ENCODE peak calls at places on chromosomes 11 and 22, in six cellular contexts. C is transverse colon, Q is endothelial cell of umbilical vein, V is uterus, I is HCT116, X is adrenal gland. B is an unnamed sample.

GRCh38 chr22:22023581-22024137 is 41.1 kb upstream of the TOP3B start:
- DNase-seq in C (no peak), Q (no peak), V (no peak), I (no peak), X (no peak), B (no peak)

GRCh38 chr11:128579790-128580504 is 7.4 kb downstream of the ETS1 start:
- DNase-seq in C (no peak), Q (no peak), V (no peak), I (no peak), X (no peak), B (no peak)

GRCh38 chr11:32430586-32431357 is 4.6 kb downstream of the WT1 start:
- DNase-seq in C (no peak), Q (no peak), V (peak; percentile 54), I (no peak), X (no peak), B (peak; percentile 34)

GRCh38 chr11:134052988-134053945 is 15.6 kb upstream of the JAM3 start:
- DNase-seq in C (no peak), Q (no peak), V (no peak), I (no peak), X (peak; percentile 42), B (no peak)

GRCh38 chr11:44600739-44601416 is 35.4 kb downstream of the CD82 start:
- DNase-seq in C (no peak), Q (no peak), V (no peak), I (no peak), X (no peak), B (no peak)

GRCh38 chr11:90250970-90251369 is 28.1 kb upstream of the CHORDC1 start:
- DNase-seq in C (no peak), Q (peak; percentile 65), V (no peak), I (no peak), X (no peak), B (no peak)

GRCh38 chr11:125091247-125091876 is 20.1 kb downstream of the TMEM218 start:
- DNase-seq in C (no peak), Q (peak; percentile 81), V (no peak), I (no peak), X (peak; percentile 69), B (peak; percentile 43)

GRCh38 chr11:116579857-116580727 is 192.7 kb downstream of the BUD13 start:
- DNase-seq in C (no peak), Q (no peak), V (no peak), I (no peak), X (no peak), B (no peak)

GRCh38 chr11:124745835-124746620 is 6.0 kb downstream of the VSIG2 start:
- DNase-seq in C (peak; percentile 68), Q (no peak), V (no peak), I (no peak), X (no peak), B (no peak)

GRCh38 chr11:45768486-45768885 is 36.5 kb upstream of the SLC35C1 start:
- DNase-seq in C (no peak), Q (no peak), V (no peak), I (no peak), X (peak; percentile 13), B (no peak)

GRCh38 chr22:49197986-49198704 is 629.5 kb downstream of the BRD1 start:
- DNase-seq in C (no peak), Q (no peak), V (peak; percentile 3), I (no peak), X (peak; percentile 4), B (no peak)

GRCh38 chr11:32433249-32434115 is 1.9 kb downstream of the WT1 start:
- DNase-seq in C (no peak), Q (no peak), V (no peak), I (no peak), X (no peak), B (peak; percentile 18)

GRCh38 chr22:38923463-38924196 is 33.8 kb upstream of the APOBEC3A start:
- DNase-seq in C (peak; percentile 77), Q (peak; percentile 76), V (peak; percentile 81), I (peak; percentile 91), X (peak; percentile 96), B (no peak)

GRCh38 chr22:37905534-37906363 is at the start of gene MICALL1:
- DNase-seq in C (peak; percentile 85), Q (peak; percentile 69), V (peak; percentile 73), I (no peak), X (peak; percentile 70), B (peak; percentile 85)

GRCh38 chr11:77300695-77301094 is 791 bp downstream of the GDPD4 start:
- DNase-seq in C (no peak), Q (no peak), V (no peak), I (no peak), X (no peak), B (no peak)

GRCh38 chr22:24400037-24400725 is 27.2 kb upstream of the ADORA2A start:
- DNase-seq in C (no peak), Q (no peak), V (no peak), I (no peak), X (no peak), B (no peak)

GRCh38 chr11:15318814-15319213 is 204.1 kb downstream of the INSC start:
- DNase-seq in C (no peak), Q (no peak), V (no peak), I (no peak), X (no peak), B (no peak)

GRCh38 chr11:64048042-64048854 is 12.5 kb downstream of the FLRT1 start:
- DNase-seq in C (no peak), Q (no peak), V (no peak), I (no peak), X (no peak), B (no peak)

GRCh38 chr11:124886476-124886875 is 11.2 kb downstream of the ROBO4 start:
- DNase-seq in C (no peak), Q (no peak), V (no peak), I (no peak), X (peak; percentile 43), B (no peak)

GRCh38 chr11:31640611-31641010 is 131.0 kb downstream of the ELP4 start:
- DNase-seq in C (no peak), Q (no peak), V (no peak), I (no peak), X (no peak), B (no peak)

GRCh38 chr11:68200639-68201038 is 12.5 kb downstream of the KMT5B start:
- DNase-seq in C (no peak), Q (no peak), V (no peak), I (no peak), X (no peak), B (no peak)

GRCh38 chr11:73784080-73784634 is 3.5 kb upstream of the MRPL48 start:
- DNase-seq in C (no peak), Q (no peak), V (no peak), I (peak; percentile 66), X (no peak), B (peak; percentile 86)

GRCh38 chr11:73783483-73784020 is 4.1 kb upstream of the MRPL48 start:
- DNase-seq in C (no peak), Q (no peak), V (no peak), I (no peak), X (no peak), B (no peak)

GRCh38 chr11:73781303-73781702 is 6.4 kb upstream of the MRPL48 start:
- DNase-seq in C (no peak), Q (no peak), V (no peak), I (no peak), X (no peak), B (no peak)

GRCh38 chr11:73784734-73785133 is 2.9 kb upstream of the MRPL48 start:
- DNase-seq in C (no peak), Q (no peak), V (no peak), I (no peak), X (no peak), B (no peak)

GRCh38 chr11:73779084-73779902 is 8.4 kb upstream of the MRPL48 start:
- DNase-seq in C (peak; percentile 98), Q (peak; percentile 99), V (peak; percentile 98), I (peak; percentile 97), X (peak; percentile 99), B (peak; percentile 98)
- TF ChIP-seq POLR2A in C (peak; percentile 65), Q (peak; percentile 94), V (peak; percentile 65), I (peak; percentile 56), X (peak; percentile 26), B (peak; percentile 78)

GRCh38 chr11:69293819-69294505 is at the start of gene MYEOV:
- DNase-seq in C (peak; percentile 81), Q (peak; percentile 47), V (no peak), I (peak; percentile 88), X (peak; percentile 67), B (peak; percentile 62)
- TF ChIP-seq POLR2A in C (no peak), Q (no peak), V (no peak), I (no peak), X (no peak), B (no peak)

DNA sequence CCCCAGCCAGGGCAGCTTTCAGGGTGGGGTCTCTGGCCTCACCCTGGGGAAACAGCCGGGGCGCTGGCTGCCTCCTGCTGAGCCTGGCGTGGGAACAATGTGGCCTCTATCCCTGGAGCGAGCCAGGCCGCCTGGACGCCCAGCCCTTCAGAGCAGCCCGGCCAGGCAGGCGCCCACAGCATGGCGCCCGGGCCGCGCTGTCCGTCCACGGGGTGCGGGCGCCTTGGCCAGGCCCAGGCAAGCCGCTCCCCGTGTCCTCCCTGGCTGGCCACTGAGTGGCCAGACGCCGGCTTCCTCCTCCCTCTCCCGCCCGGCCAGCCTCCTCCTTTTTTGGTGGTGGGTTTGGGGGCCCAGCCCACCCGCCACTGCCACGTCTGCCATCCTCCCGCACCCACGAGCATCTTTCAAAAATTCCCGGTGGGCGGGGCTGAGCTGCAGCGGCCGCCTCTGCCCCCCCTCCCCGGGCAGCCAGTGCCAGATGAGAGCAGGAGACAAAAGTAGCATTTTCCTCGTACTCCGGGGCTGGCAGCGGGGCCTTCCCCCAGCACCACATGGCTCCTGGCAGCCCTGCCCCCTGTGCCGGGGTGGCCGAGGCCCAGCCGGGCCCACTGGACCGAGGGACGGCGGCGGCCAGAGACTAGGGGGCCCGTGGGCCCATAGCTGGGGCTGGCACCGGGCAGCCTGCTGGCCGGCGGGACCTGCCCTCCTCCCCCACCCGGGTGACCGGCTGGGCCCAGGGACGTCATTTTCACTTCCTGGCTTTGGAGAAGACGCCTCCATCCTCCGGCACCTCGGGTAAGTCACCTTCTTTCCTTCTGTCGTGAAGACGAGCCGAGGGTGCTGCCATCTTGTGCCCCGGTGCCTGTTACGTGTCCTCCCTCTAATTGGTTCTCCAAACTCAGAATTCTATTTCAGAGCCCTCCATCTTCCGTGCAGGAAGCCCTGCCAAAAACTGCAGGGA is 70.2 kb upstream of the PPARA start:
- DNase-seq in C (peak; percentile 60), Q (no peak), V (peak; percentile 89), I (no peak), X (peak; percentile 84), B (no peak)
- TF ChIP-seq POLR2A in C (no peak), Q (peak; percentile 13), V (peak; percentile 71), I (no peak), X (peak; percentile 46), B (no peak)

GRCh38 chr22:19178065-19178658 is 374 bp downstream of the SLC25A1 start:
- DNase-seq in C (peak; percentile 72), Q (peak; percentile 46), V (peak; percentile 46), I (no peak), X (peak; percentile 67), B (peak; percentile 77)

GRCh38 chr22:19178659-19179471 is at the start of gene SLC25A1:
- DNase-seq in C (peak; percentile 96), Q (peak; percentile 88), V (peak; percentile 89), I (peak; percentile 63), X (peak; percentile 96), B (peak; percentile 88)

GRCh38 chr22:19176732-19177131 is 1.8 kb downstream of the SLC25A1 start:
- DNase-seq in C (no peak), Q (no peak), V (no peak), I (no peak), X (no peak), B (no peak)

GRCh38 chr22:19176175-19176630 is 2.3 kb downstream of the SLC25A1 start:
- DNase-seq in C (no peak), Q (no peak), V (no peak), I (no peak), X (no peak), B (no peak)

GRCh38 chr22:19177164-19178064 is 1.1 kb downstream of the SLC25A1 start:
- DNase-seq in C (no peak), Q (no peak), V (no peak), I (no peak), X (no peak), B (no peak)
- TF ChIP-seq POLR2A in C (no peak), Q (no peak), V (no peak), I (no peak), X (no peak), B (no peak)